ENCODE peak calls at places on chromosomes 13 and 19, in six cellular contexts. One of them, this sample, is unnamed.
A peak's percentile ranks its signal among the peaks of the same experiment; 100 is the strongest.

GRCh38 chr13:51927129-51927528 is 65.4 kb downstream of the CCDC70 start:
- DNase-seq in mesendoderm: no peak
- DNase-seq in H1: no peak
- DNase-seq in trophoblast cell: no peak
- DNase-seq in IMR-90: no peak
- DNase-seq in H9: no peak
- DNase-seq in this sample: no peak

GRCh38 chr19:2014081-2014693 is 1.3 kb downstream of the BTBD2 start:
- DNase-seq in mesendoderm: no peak
- DNase-seq in H1: no peak
- DNase-seq in trophoblast cell: no peak
- DNase-seq in IMR-90: no peak
- DNase-seq in H9: no peak
- DNase-seq in this sample: no peak

GRCh38 chr19:51110666-51110971 is 2.4 kb upstream of the CTU1 start:
- DNase-seq in mesendoderm: no peak
- DNase-seq in H1: no peak
- DNase-seq in trophoblast cell: no peak
- DNase-seq in IMR-90: no peak
- DNase-seq in H9: no peak
- DNase-seq in this sample: no peak

GRCh38 chr19:39119830-39120229 is 5.8 kb upstream of the PAK4 start:
- DNase-seq in mesendoderm: no peak
- DNase-seq in H1: no peak
- DNase-seq in trophoblast cell: no peak
- DNase-seq in IMR-90: no peak
- DNase-seq in H9: no peak
- DNase-seq in this sample: no peak

GRCh38 chr13:104171132-104171531 is 1104.9 kb upstream of the SLC10A2 start:
- DNase-seq in mesendoderm: no peak
- DNase-seq in H1: no peak
- DNase-seq in trophoblast cell: no peak
- DNase-seq in IMR-90: no peak
- DNase-seq in H9: no peak
- DNase-seq in this sample: no peak

GRCh38 chr13:66264976-66265375 is 965.2 kb downstream of the PCDH9 start:
- DNase-seq in mesendoderm: no peak
- DNase-seq in H1: no peak
- DNase-seq in trophoblast cell: no peak
- DNase-seq in IMR-90: peak; percentile 1
- DNase-seq in H9: no peak
- DNase-seq in this sample: no peak

GRCh38 chr13:44904982-44905381 is 84.3 kb downstream of the NUFIP1 start:
- DNase-seq in mesendoderm: no peak
- DNase-seq in H1: no peak
- DNase-seq in trophoblast cell: no peak
- DNase-seq in IMR-90: peak; percentile 97
- DNase-seq in H9: no peak
- DNase-seq in this sample: peak; percentile 99

GRCh38 chr19:2542341-2543069 is 66.6 kb downstream of the GADD45B start:
- DNase-seq in mesendoderm: peak; percentile 70
- DNase-seq in H1: no peak
- DNase-seq in trophoblast cell: no peak
- DNase-seq in IMR-90: peak; percentile 71
- DNase-seq in H9: peak; percentile 58
- DNase-seq in this sample: peak; percentile 92

GRCh38 chr19:5389353-5389752 is 48.7 kb upstream of the PTPRS start:
- DNase-seq in mesendoderm: no peak
- DNase-seq in H1: no peak
- DNase-seq in trophoblast cell: no peak
- DNase-seq in IMR-90: no peak
- DNase-seq in H9: no peak
- DNase-seq in this sample: no peak

GRCh38 chr19:16117594-16118033 is 5.9 kb downstream of the RAB8A start:
- DNase-seq in mesendoderm: no peak
- DNase-seq in H1: no peak
- DNase-seq in trophoblast cell: no peak
- DNase-seq in IMR-90: no peak
- DNase-seq in H9: peak; percentile 51
- DNase-seq in this sample: no peak

GRCh38 chr13:28355822-28356371 is 139.0 kb downstream of the FLT1 start:
- DNase-seq in mesendoderm: peak; percentile 62
- DNase-seq in H1: no peak
- DNase-seq in trophoblast cell: no peak
- DNase-seq in IMR-90: peak; percentile 86
- DNase-seq in H9: no peak
- DNase-seq in this sample: peak; percentile 96

GRCh38 chr13:93172109-93172508 is 54.5 kb upstream of the GPC6 start:
- DNase-seq in mesendoderm: peak; percentile 17
- DNase-seq in H1: no peak
- DNase-seq in trophoblast cell: no peak
- DNase-seq in IMR-90: no peak
- DNase-seq in H9: no peak
- DNase-seq in this sample: no peak

GRCh38 chr19:51295382-51296126 is 15.9 kb upstream of the IGLON5 start:
- DNase-seq in mesendoderm: peak; percentile 55
- DNase-seq in H1: no peak
- DNase-seq in trophoblast cell: no peak
- DNase-seq in IMR-90: no peak
- DNase-seq in H9: peak; percentile 74
- DNase-seq in this sample: no peak

GRCh38 chr19:16062789-16063188 is 13.5 kb upstream of the TPM4 start:
- DNase-seq in mesendoderm: peak; percentile 66
- DNase-seq in H1: no peak
- DNase-seq in trophoblast cell: peak; percentile 53
- DNase-seq in IMR-90: no peak
- DNase-seq in H9: peak; percentile 75
- DNase-seq in this sample: peak; percentile 59

GRCh38 chr19:58252102-58252685 is 23.5 kb downstream of the ZNF544 start:
- DNase-seq in mesendoderm: peak; percentile 75
- DNase-seq in H1: no peak
- DNase-seq in trophoblast cell: no peak
- DNase-seq in IMR-90: no peak
- DNase-seq in H9: no peak
- DNase-seq in this sample: peak; percentile 17

GRCh38 chr19:10452726-10453620 is 32.6 kb downstream of the PDE4A start:
- DNase-seq in mesendoderm: no peak
- DNase-seq in H1: no peak
- DNase-seq in trophoblast cell: no peak
- DNase-seq in IMR-90: no peak
- DNase-seq in H9: no peak
- DNase-seq in this sample: no peak

GRCh38 chr19:10453852-10454251 is 33.5 kb downstream of the PDE4A start:
- DNase-seq in mesendoderm: no peak
- DNase-seq in H1: no peak
- DNase-seq in trophoblast cell: no peak
- DNase-seq in IMR-90: no peak
- DNase-seq in H9: no peak
- DNase-seq in this sample: no peak

GRCh38 chr19:10450191-10450852 is 30.0 kb downstream of the PDE4A start:
- DNase-seq in mesendoderm: no peak
- DNase-seq in H1: no peak
- DNase-seq in trophoblast cell: no peak
- DNase-seq in IMR-90: no peak
- DNase-seq in H9: no peak
- DNase-seq in this sample: no peak

GRCh38 chr19:10449037-10449436 is 28.7 kb downstream of the PDE4A start:
- DNase-seq in mesendoderm: no peak
- DNase-seq in H1: no peak
- DNase-seq in trophoblast cell: no peak
- DNase-seq in IMR-90: no peak
- DNase-seq in H9: no peak
- DNase-seq in this sample: no peak

GRCh38 chr19:10450853-10451609 is 30.7 kb downstream of the PDE4A start:
- DNase-seq in mesendoderm: peak; percentile 55
- DNase-seq in H1: peak; percentile 31
- DNase-seq in trophoblast cell: no peak
- DNase-seq in IMR-90: no peak
- DNase-seq in H9: peak; percentile 94
- DNase-seq in this sample: no peak
- H2BK120ac ChIP-seq in mesendoderm: no peak overlapping the region
- H2BK120ac ChIP-seq in H1: no peak overlapping the region
- H2BK120ac ChIP-seq in trophoblast cell: no peak overlapping the region
- H2BK120ac ChIP-seq in IMR-90: no peak overlapping the region
- H2BK120ac ChIP-seq in H9: no peak overlapping the region
- H2BK120ac ChIP-seq in this sample: no peak overlapping the region

GRCh38 chr13:43079392-43079931 is 56.1 kb downstream of the DNAJC15 start:
- DNase-seq in mesendoderm: no peak
- DNase-seq in H1: no peak
- DNase-seq in trophoblast cell: no peak
- DNase-seq in IMR-90: no peak
- DNase-seq in H9: no peak
- DNase-seq in this sample: no peak

GRCh38 chr13:43074824-43075510 is 51.6 kb downstream of the DNAJC15 start:
- DNase-seq in mesendoderm: no peak
- DNase-seq in H1: no peak
- DNase-seq in trophoblast cell: no peak
- DNase-seq in IMR-90: no peak
- DNase-seq in H9: no peak
- DNase-seq in this sample: no peak

GRCh38 chr13:43077906-43078305 is 54.5 kb downstream of the DNAJC15 start:
- DNase-seq in mesendoderm: peak; percentile 86
- DNase-seq in H1: no peak
- DNase-seq in trophoblast cell: no peak
- DNase-seq in IMR-90: no peak
- DNase-seq in H9: no peak
- DNase-seq in this sample: no peak

GRCh38 chr13:43078399-43078798 is 55.0 kb downstream of the DNAJC15 start:
- DNase-seq in mesendoderm: no peak
- DNase-seq in H1: no peak
- DNase-seq in trophoblast cell: no peak
- DNase-seq in IMR-90: no peak
- DNase-seq in H9: no peak
- DNase-seq in this sample: no peak

DNA sequence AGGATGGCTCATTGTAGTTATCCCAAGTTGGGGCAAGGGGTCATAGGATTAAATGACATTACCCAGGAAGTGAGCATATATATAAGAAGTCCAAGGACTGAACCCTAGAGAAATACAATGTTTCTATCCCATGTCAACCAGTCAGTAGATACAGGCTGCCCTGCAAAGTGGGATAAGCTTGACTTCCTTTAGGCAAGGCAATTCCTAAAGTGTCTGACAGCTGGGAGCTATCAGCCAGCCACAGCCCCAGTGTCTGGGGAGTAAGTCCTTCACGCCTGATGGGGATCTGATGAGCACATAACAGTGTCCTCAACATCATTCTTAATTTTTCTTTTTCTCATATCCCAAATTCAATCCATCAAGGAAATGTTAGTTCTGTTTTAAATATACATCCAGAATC is 54.1 kb downstream of the DNAJC15 start:
- DNase-seq in mesendoderm: peak; percentile 69
- DNase-seq in H1: no peak
- DNase-seq in trophoblast cell: no peak
- DNase-seq in IMR-90: no peak
- DNase-seq in H9: no peak
- DNase-seq in this sample: peak; percentile 21
- H3K27ac ChIP-seq in mesendoderm: no peak overlapping the region
- H3K27ac ChIP-seq in H1: no peak overlapping the region
- H3K27ac ChIP-seq in trophoblast cell: peak overlapping the region; percentile 19
- H3K27ac ChIP-seq in IMR-90: no peak overlapping the region
- H3K27ac ChIP-seq in H9: no peak overlapping the region
- H3K27ac ChIP-seq in this sample: no peak overlapping the region

GRCh38 chr13:110812869-110813645 is 99.6 kb downstream of the ING1 start:
- DNase-seq in mesendoderm: no peak
- DNase-seq in H1: no peak
- DNase-seq in trophoblast cell: no peak
- DNase-seq in IMR-90: no peak
- DNase-seq in H9: no peak
- DNase-seq in this sample: no peak

GRCh38 chr13:110811008-110811720 is 97.7 kb downstream of the ING1 start:
- DNase-seq in mesendoderm: no peak
- DNase-seq in H1: no peak
- DNase-seq in trophoblast cell: no peak
- DNase-seq in IMR-90: no peak
- DNase-seq in H9: no peak
- DNase-seq in this sample: no peak

GRCh38 chr13:110813646-110814624 is 100.4 kb downstream of the ING1 start:
- DNase-seq in mesendoderm: no peak
- DNase-seq in H1: no peak
- DNase-seq in trophoblast cell: peak; percentile 38
- DNase-seq in IMR-90: no peak
- DNase-seq in H9: no peak
- DNase-seq in this sample: no peak

GRCh38 chr13:110811751-110812110 is 98.2 kb downstream of the ING1 start:
- DNase-seq in mesendoderm: no peak
- DNase-seq in H1: no peak
- DNase-seq in trophoblast cell: no peak
- DNase-seq in IMR-90: no peak
- DNase-seq in H9: no peak
- DNase-seq in this sample: no peak

DNA sequence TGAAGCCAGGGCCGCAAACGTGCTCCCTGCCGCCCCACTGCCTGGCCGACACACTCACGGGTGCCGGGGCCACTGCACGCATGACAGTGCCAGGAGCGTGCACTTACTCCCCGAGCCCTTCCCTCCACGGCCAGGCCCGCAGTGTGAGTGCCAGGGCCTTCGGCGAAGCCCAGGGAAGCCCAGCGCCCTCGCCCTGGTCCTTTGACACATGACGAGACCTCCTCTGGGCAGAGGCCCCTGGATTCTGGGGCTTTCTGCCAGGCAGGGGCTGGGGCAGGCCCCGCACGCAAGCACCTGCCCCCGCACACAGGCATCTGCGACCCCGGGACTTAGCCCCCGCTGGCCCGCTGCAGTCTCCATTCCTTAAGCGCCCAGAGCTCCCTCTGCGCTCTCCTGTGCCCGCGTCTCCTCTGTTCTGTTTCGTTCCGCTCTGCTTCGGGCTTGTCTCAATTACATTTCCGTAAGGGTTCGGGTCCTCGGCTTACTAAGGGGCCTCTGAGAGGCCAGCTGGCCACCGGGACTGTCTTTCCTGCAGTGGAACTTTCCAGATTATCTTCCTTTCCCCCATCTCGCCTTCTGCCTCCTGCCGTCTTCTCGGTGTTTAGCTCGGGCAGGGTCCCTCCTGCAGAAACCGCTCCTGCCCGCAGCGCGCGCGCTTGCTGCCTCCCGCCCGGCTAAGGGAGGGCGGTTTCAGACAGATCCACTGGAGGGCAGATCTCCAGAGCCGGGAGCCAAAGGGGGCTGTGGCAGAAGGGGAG is 98.8 kb downstream of the ING1 start:
- DNase-seq in mesendoderm: peak; percentile 68
- DNase-seq in H1: no peak
- DNase-seq in trophoblast cell: no peak
- DNase-seq in IMR-90: no peak
- DNase-seq in H9: peak; percentile 59
- DNase-seq in this sample: no peak
- H2BK120ac ChIP-seq in mesendoderm: no peak overlapping the region
- H2BK120ac ChIP-seq in H1: peak overlapping the region; percentile 48
- H2BK120ac ChIP-seq in trophoblast cell: no peak overlapping the region
- H2BK120ac ChIP-seq in IMR-90: no peak overlapping the region
- H2BK120ac ChIP-seq in H9: no peak overlapping the region
- H2BK120ac ChIP-seq in this sample: no peak overlapping the region

DNA sequence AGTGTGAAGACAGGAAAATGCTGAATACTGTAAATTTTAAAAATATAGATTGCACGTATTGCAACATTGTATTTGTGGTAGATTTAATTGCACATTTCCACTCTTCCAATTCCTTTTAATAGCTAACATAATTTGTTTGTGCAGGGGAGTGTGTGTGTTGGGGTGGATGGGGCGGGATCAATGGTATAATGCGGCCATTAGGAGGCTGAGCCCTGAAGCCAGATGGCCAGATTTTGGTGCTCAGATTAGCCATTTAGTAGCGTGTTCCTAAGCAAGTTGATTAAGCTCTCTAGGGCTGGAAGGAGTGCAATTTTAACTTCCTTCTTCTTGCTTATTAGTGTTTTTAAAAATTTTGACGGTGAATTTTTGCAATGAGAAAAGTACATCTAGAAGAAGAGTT is 5.8 kb downstream of the OXGR1 start:
- DNase-seq in mesendoderm: no peak
- DNase-seq in H1: no peak
- DNase-seq in trophoblast cell: no peak
- DNase-seq in IMR-90: no peak
- DNase-seq in H9: no peak
- DNase-seq in this sample: no peak
- H3K27ac ChIP-seq in mesendoderm: no peak overlapping the region
- H3K27ac ChIP-seq in H1: no peak overlapping the region
- H3K27ac ChIP-seq in trophoblast cell: no peak overlapping the region
- H3K27ac ChIP-seq in IMR-90: no peak overlapping the region
- H3K27ac ChIP-seq in H9: no peak overlapping the region
- H3K27ac ChIP-seq in this sample: no peak overlapping the region